ENCODE peak calls at places on chromosomes 13 and 19, in six cellular contexts. One of them, this sample, is unnamed.

GRCh38 chr13:70769771-70770326 is 661.6 kb upstream of the KLHL1 start:
- DNase-seq in IMR-90: no peak
- DNase-seq in cardiac muscle cell: no peak
- DNase-seq in HL-60: no peak
- DNase-seq in vagina: no peak
- DNase-seq in small intestine: no peak
- DNase-seq in this sample: no peak

GRCh38 chr19:41223431-41224234 is 4.6 kb downstream of the AXL start:
- DNase-seq in IMR-90: peak; percentile 96
- DNase-seq in small intestine: no peak
- DNase-seq in HL-60: no peak
- DNase-seq in vagina: no peak
- DNase-seq in cardiac muscle cell: peak; percentile 44
- DNase-seq in this sample: no peak

GRCh38 chr19:54231077-54231931 is 8.5 kb upstream of the LILRB3 start:
- DNase-seq in vagina: no peak
- DNase-seq in IMR-90: peak; percentile 73
- DNase-seq in small intestine: peak; percentile 88
- DNase-seq in HL-60: peak; percentile 71
- DNase-seq in cardiac muscle cell: peak; percentile 89
- DNase-seq in this sample: peak; percentile 88

GRCh38 chr13:35927554-35927953 is 203.6 kb downstream of the DCLK1 start:
- DNase-seq in IMR-90: peak; percentile 97
- DNase-seq in vagina: no peak
- DNase-seq in HL-60: no peak
- DNase-seq in small intestine: no peak
- DNase-seq in cardiac muscle cell: peak; percentile 73
- DNase-seq in this sample: peak; percentile 20

GRCh38 chr13:38804536-38804935 is 117.7 kb downstream of the FREM2 start:
- DNase-seq in IMR-90: no peak
- DNase-seq in small intestine: no peak
- DNase-seq in cardiac muscle cell: peak; percentile 1
- DNase-seq in vagina: no peak
- DNase-seq in HL-60: no peak
- DNase-seq in this sample: no peak

GRCh38 chr13:66665991-66666390 is 564.1 kb downstream of the PCDH9 start:
- DNase-seq in vagina: no peak
- DNase-seq in cardiac muscle cell: peak; percentile 68
- DNase-seq in HL-60: no peak
- DNase-seq in small intestine: no peak
- DNase-seq in IMR-90: peak; percentile 88
- DNase-seq in this sample: no peak

GRCh38 chr19:55146648-55147218 is 2.3 kb downstream of the TNNT1 start:
- DNase-seq in small intestine: no peak
- DNase-seq in vagina: no peak
- DNase-seq in cardiac muscle cell: no peak
- DNase-seq in IMR-90: no peak
- DNase-seq in HL-60: no peak
- DNase-seq in this sample: peak; percentile 38

GRCh38 chr19:41323023-41323422 is 13.1 kb downstream of the CCDC97 start:
- DNase-seq in cardiac muscle cell: peak; percentile 81
- DNase-seq in IMR-90: peak; percentile 92
- DNase-seq in HL-60: no peak
- DNase-seq in vagina: no peak
- DNase-seq in small intestine: no peak
- DNase-seq in this sample: no peak

GRCh38 chr13:60162096-60162495 is 1.6 kb downstream of the DIAPH3 start:
- DNase-seq in HL-60: no peak
- DNase-seq in IMR-90: peak; percentile 6
- DNase-seq in cardiac muscle cell: no peak
- DNase-seq in small intestine: no peak
- DNase-seq in vagina: no peak
- DNase-seq in this sample: no peak

GRCh38 chr19:16579381-16579780 is 7.2 kb upstream of the SLC35E1 start:
- DNase-seq in cardiac muscle cell: no peak
- DNase-seq in IMR-90: no peak
- DNase-seq in HL-60: no peak
- DNase-seq in vagina: no peak
- DNase-seq in small intestine: no peak
- DNase-seq in this sample: no peak

GRCh38 chr19:16575861-16576689 is 3.9 kb upstream of the SLC35E1 start:
- DNase-seq in IMR-90: no peak
- DNase-seq in vagina: no peak
- DNase-seq in small intestine: no peak
- DNase-seq in cardiac muscle cell: no peak
- DNase-seq in HL-60: no peak
- DNase-seq in this sample: no peak

GRCh38 chr19:46731007-46731501 is 14.1 kb upstream of the PRKD2 start:
- DNase-seq in vagina: no peak
- DNase-seq in IMR-90: peak; percentile 94
- DNase-seq in small intestine: no peak
- DNase-seq in cardiac muscle cell: peak; percentile 88
- DNase-seq in HL-60: no peak
- DNase-seq in this sample: no peak

GRCh38 chr13:55652657-55653056 is 1488.1 kb upstream of the PRR20A start:
- DNase-seq in HL-60: no peak
- DNase-seq in IMR-90: no peak
- DNase-seq in vagina: no peak
- DNase-seq in cardiac muscle cell: no peak
- DNase-seq in small intestine: no peak
- DNase-seq in this sample: no peak

GRCh38 chr13:21338651-21339278 is 120.3 kb downstream of the ZDHHC20 start:
- DNase-seq in HL-60: no peak
- DNase-seq in cardiac muscle cell: no peak
- DNase-seq in small intestine: no peak
- DNase-seq in IMR-90: no peak
- DNase-seq in vagina: no peak
- DNase-seq in this sample: no peak

GRCh38 chr19:29927944-29928669 is 13.9 kb upstream of the URI1 start:
- DNase-seq in cardiac muscle cell: no peak
- DNase-seq in small intestine: no peak
- DNase-seq in HL-60: no peak
- DNase-seq in vagina: no peak
- DNase-seq in IMR-90: no peak
- DNase-seq in this sample: no peak

GRCh38 chr13:55999709-56000108 is 1141.0 kb upstream of the PRR20A start:
- DNase-seq in small intestine: no peak
- DNase-seq in vagina: no peak
- DNase-seq in HL-60: no peak
- DNase-seq in IMR-90: no peak
- DNase-seq in cardiac muscle cell: no peak
- DNase-seq in this sample: no peak

GRCh38 chr13:86087241-86087640 is 288.0 kb upstream of the SLITRK6 start:
- DNase-seq in IMR-90: no peak
- DNase-seq in HL-60: no peak
- DNase-seq in cardiac muscle cell: no peak
- DNase-seq in small intestine: no peak
- DNase-seq in vagina: no peak
- DNase-seq in this sample: no peak

GRCh38 chr13:75279834-75280369 is 202.1 kb downstream of the TBC1D4 start:
- DNase-seq in small intestine: peak; percentile 86
- DNase-seq in IMR-90: no peak
- DNase-seq in HL-60: no peak
- DNase-seq in vagina: no peak
- DNase-seq in cardiac muscle cell: no peak
- DNase-seq in this sample: peak; percentile 37

GRCh38 chr19:2491130-2491801 is 15.3 kb downstream of the GADD45B start:
- DNase-seq in cardiac muscle cell: peak; percentile 79
- DNase-seq in HL-60: no peak
- DNase-seq in vagina: no peak
- DNase-seq in small intestine: peak; percentile 97
- DNase-seq in IMR-90: peak; percentile 84
- DNase-seq in this sample: peak; percentile 97

GRCh38 chr19:28290963-28291657 is 921.8 kb downstream of the UQCRFS1 start:
- DNase-seq in HL-60: no peak
- DNase-seq in cardiac muscle cell: no peak
- DNase-seq in vagina: no peak
- DNase-seq in small intestine: no peak
- DNase-seq in IMR-90: no peak
- DNase-seq in this sample: no peak

GRCh38 chr19:3054972-3055740 is 7.1 kb downstream of the TLE5 start:
- DNase-seq in IMR-90: peak; percentile 17
- DNase-seq in cardiac muscle cell: no peak
- DNase-seq in vagina: no peak
- DNase-seq in small intestine: peak; percentile 43
- DNase-seq in HL-60: no peak
- DNase-seq in this sample: no peak

GRCh38 chr13:40920826-40921225 is 98.3 kb downstream of the ELF1 start:
- DNase-seq in IMR-90: peak; percentile 56
- DNase-seq in HL-60: no peak
- DNase-seq in cardiac muscle cell: no peak
- DNase-seq in vagina: no peak
- DNase-seq in small intestine: no peak
- DNase-seq in this sample: no peak

GRCh38 chr19:40533508-40533907 is 43.2 kb upstream of the SHKBP1 start:
- DNase-seq in HL-60: no peak
- DNase-seq in IMR-90: no peak
- DNase-seq in vagina: no peak
- DNase-seq in small intestine: no peak
- DNase-seq in cardiac muscle cell: no peak
- DNase-seq in this sample: no peak

GRCh38 chr19:14381689-14382474 is 638 bp downstream of the ADGRE5 start:
- DNase-seq in small intestine: peak; percentile 88
- DNase-seq in vagina: no peak
- DNase-seq in HL-60: peak; percentile 88
- DNase-seq in cardiac muscle cell: peak; percentile 53
- DNase-seq in IMR-90: peak; percentile 20
- DNase-seq in this sample: peak; percentile 85

GRCh38 chr19:49592486-49593232 is 1.7 kb downstream of the PRR12 start:
- DNase-seq in IMR-90: no peak
- DNase-seq in vagina: no peak
- DNase-seq in HL-60: peak; percentile 35
- DNase-seq in cardiac muscle cell: peak; percentile 12
- DNase-seq in small intestine: peak; percentile 36
- DNase-seq in this sample: peak; percentile 58

GRCh38 chr19:39515551-39516191 is 732 bp downstream of the SELENOV start:
- DNase-seq in small intestine: no peak
- DNase-seq in IMR-90: no peak
- DNase-seq in cardiac muscle cell: no peak
- DNase-seq in HL-60: no peak
- DNase-seq in vagina: no peak
- DNase-seq in this sample: no peak

GRCh38 chr19:50324331-50324730 is 4.8 kb downstream of the KCNC3 start:
- DNase-seq in IMR-90: no peak
- DNase-seq in small intestine: no peak
- DNase-seq in vagina: no peak
- DNase-seq in HL-60: no peak
- DNase-seq in cardiac muscle cell: no peak
- DNase-seq in this sample: no peak

DNA sequence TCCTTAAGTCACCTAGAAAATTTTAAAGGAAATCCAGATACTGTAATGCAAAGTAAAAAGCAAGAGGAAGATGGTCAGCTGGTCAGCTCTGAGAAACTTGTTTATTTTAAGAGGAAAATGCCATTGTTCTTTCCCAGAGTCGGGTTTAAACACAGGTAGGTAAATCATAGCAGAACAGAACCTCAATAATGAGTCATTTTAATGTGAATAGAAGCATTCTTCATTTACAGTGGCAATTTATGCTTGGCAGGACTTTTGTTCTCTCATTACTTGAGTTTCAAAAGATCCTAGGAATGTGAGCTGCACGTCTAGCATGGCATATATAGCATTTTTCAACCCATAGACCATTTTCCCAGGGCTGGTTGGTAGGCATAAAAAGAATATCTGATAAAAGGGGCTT is 132.3 kb downstream of the LIG4 start:
- DNase-seq in small intestine: no peak
- DNase-seq in IMR-90: no peak
- DNase-seq in HL-60: no peak
- DNase-seq in vagina: no peak
- DNase-seq in cardiac muscle cell: no peak
- DNase-seq in this sample: no peak
- H3K27me3 ChIP-seq in small intestine: no peaks in the 10 kb centered on the region
- H3K27me3 ChIP-seq in IMR-90: peaks cover 3% of the 10 kb centered on the region
- H3K27me3 ChIP-seq in HL-60: no peaks in the 10 kb centered on the region
- H3K27me3 ChIP-seq in vagina: no peaks in the 10 kb centered on the region
- H3K27me3 ChIP-seq in cardiac muscle cell: no peaks in the 10 kb centered on the region
- H3K27me3 ChIP-seq in this sample: no peaks in the 10 kb centered on the region

GRCh38 chr19:33780746-33781145 is 15.9 kb upstream of the KCTD15 start:
- DNase-seq in vagina: no peak
- DNase-seq in cardiac muscle cell: peak; percentile 10
- DNase-seq in small intestine: no peak
- DNase-seq in HL-60: no peak
- DNase-seq in IMR-90: no peak
- DNase-seq in this sample: no peak

GRCh38 chr19:33781536-33781935 is 15.1 kb upstream of the KCTD15 start:
- DNase-seq in IMR-90: no peak
- DNase-seq in small intestine: no peak
- DNase-seq in HL-60: no peak
- DNase-seq in vagina: no peak
- DNase-seq in cardiac muscle cell: no peak
- DNase-seq in this sample: no peak

GRCh38 chr19:33785795-33786194 is 10.9 kb upstream of the KCTD15 start:
- DNase-seq in small intestine: no peak
- DNase-seq in cardiac muscle cell: peak; percentile 10
- DNase-seq in vagina: no peak
- DNase-seq in IMR-90: peak; percentile 70
- DNase-seq in HL-60: no peak
- DNase-seq in this sample: no peak

GRCh38 chr19:33781996-33782395 is 14.7 kb upstream of the KCTD15 start:
- DNase-seq in IMR-90: peak; percentile 2
- DNase-seq in vagina: no peak
- DNase-seq in small intestine: no peak
- DNase-seq in cardiac muscle cell: peak; percentile 11
- DNase-seq in HL-60: no peak
- DNase-seq in this sample: no peak

DNA sequence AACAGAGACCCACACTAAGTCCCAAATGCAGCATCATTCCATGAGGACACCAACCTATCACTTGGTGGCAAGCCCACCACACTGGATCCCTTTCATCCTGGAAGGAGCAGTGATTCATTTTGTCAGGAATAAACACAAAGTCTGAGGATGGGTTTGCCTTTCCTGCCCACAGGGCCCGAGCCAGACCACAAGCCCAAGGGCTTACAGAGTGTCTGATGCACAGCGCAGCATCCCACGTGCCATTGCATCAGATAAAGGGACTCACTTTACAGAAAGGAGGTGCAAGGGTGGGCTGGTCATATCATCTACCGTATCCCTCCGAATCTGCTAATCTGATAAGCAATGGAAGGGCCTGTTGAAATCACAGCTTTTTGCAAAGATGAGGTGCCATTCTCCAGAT is 12.2 kb upstream of the KCTD15 start:
- DNase-seq in HL-60: no peak
- DNase-seq in vagina: no peak
- DNase-seq in cardiac muscle cell: no peak
- DNase-seq in IMR-90: peak; percentile 48
- DNase-seq in small intestine: no peak
- DNase-seq in this sample: no peak
- H3K27me3 ChIP-seq in HL-60: peaks cover 4% of the 10 kb centered on the region
- H3K27me3 ChIP-seq in vagina: no peaks in the 10 kb centered on the region
- H3K27me3 ChIP-seq in cardiac muscle cell: peaks cover 1% of the 10 kb centered on the region
- H3K27me3 ChIP-seq in IMR-90: peaks cover 13% of the 10 kb centered on the region
- H3K27me3 ChIP-seq in small intestine: no peaks in the 10 kb centered on the region
- H3K27me3 ChIP-seq in this sample: no peaks in the 10 kb centered on the region

GRCh38 chr19:1309977-1310852 is 24.5 kb downstream of the EFNA2 start:
- DNase-seq in cardiac muscle cell: no peak
- DNase-seq in HL-60: no peak
- DNase-seq in vagina: no peak
- DNase-seq in IMR-90: no peak
- DNase-seq in small intestine: no peak
- DNase-seq in this sample: no peak
- H3K27me3 ChIP-seq in cardiac muscle cell: no peaks in the 10 kb centered on the region
- H3K27me3 ChIP-seq in HL-60: peaks cover 9% of the 10 kb centered on the region
- H3K27me3 ChIP-seq in vagina: no peaks in the 10 kb centered on the region
- H3K27me3 ChIP-seq in IMR-90: peaks cover 5% of the 10 kb centered on the region
- H3K27me3 ChIP-seq in small intestine: peaks cover 2% of the 10 kb centered on the region
- H3K27me3 ChIP-seq in this sample: no peaks in the 10 kb centered on the region

GRCh38 chr13:30906411-30906990 is 430 bp downstream of the MEDAG start:
- DNase-seq in HL-60: no peak
- DNase-seq in small intestine: no peak
- DNase-seq in IMR-90: no peak
- DNase-seq in vagina: no peak
- DNase-seq in cardiac muscle cell: peak; percentile 33
- DNase-seq in this sample: no peak
- H3K27me3 ChIP-seq in HL-60: peaks cover 52% of the 10 kb centered on the region
- H3K27me3 ChIP-seq in small intestine: peaks cover 22% of the 10 kb centered on the region
- H3K27me3 ChIP-seq in IMR-90: peaks cover 2% of the 10 kb centered on the region
- H3K27me3 ChIP-seq in vagina: no peaks in the 10 kb centered on the region
- H3K27me3 ChIP-seq in cardiac muscle cell: peaks cover 65% of the 10 kb centered on the region
- H3K27me3 ChIP-seq in this sample: peaks cover 40% of the 10 kb centered on the region